ENCODE peak calls at places on chromosomes 13 and 19, in four cellular contexts. A is stomach; R is CD8-positive, alpha-beta T cell; Q is chondrocyte. F is an unnamed sample.

GRCh38 chr13:34943675-34944634 is 1.9 kb downstream of the NBEA start:
- DNase-seq in R (no peak), Q (no peak), A (no peak), F (peak)

GRCh38 chr19:13692096-13692495 is 72.2 kb upstream of the MRI1 start:
- DNase-seq in Q (no peak), A (no peak), R (no peak), F (no peak)

GRCh38 chr13:113817860-113818691 is 45.8 kb downstream of the GAS6 start:
- DNase-seq in A (no peak), Q (no peak), R (no peak), F (no peak)

GRCh38 chr13:113087923-113088690 is 17.5 kb upstream of the F7 start:
- DNase-seq in R (peak), A (no peak), Q (peak), F (no peak)

GRCh38 chr13:50198508-50198907 is 183.3 kb downstream of the KCNRG start:
- DNase-seq in R (no peak), A (no peak), Q (no peak), F (no peak)

GRCh38 chr13:103436057-103436654 is 369.9 kb upstream of the SLC10A2 start:
- DNase-seq in A (no peak), R (no peak), Q (no peak), F (no peak)

GRCh38 chr19:2059422-2060201 is 8.6 kb upstream of the MKNK2 start:
- DNase-seq in Q (no peak), R (no peak), A (peak), F (no peak)

GRCh38 chr13:98741741-98742435 is 10.6 kb downstream of the SLC15A1 start:
- DNase-seq in A (no peak), R (no peak), Q (no peak), F (no peak)

GRCh38 chr19:17394891-17395415 is 957 bp upstream of the CCDC194 start:
- DNase-seq in Q (no peak), R (peak), A (peak), F (peak)

GRCh38 chr13:98405107-98405571 is 171.8 kb downstream of the STK24 start:
- DNase-seq in A (no peak), Q (no peak), R (no peak), F (no peak)

GRCh38 chr19:12769689-12770088 is 5.7 kb downstream of the HOOK2 start:
- DNase-seq in R (peak), Q (no peak), A (peak), F (peak)

GRCh38 chr13:106210327-106210726 is 325.1 kb downstream of the EFNB2 start:
- DNase-seq in R (no peak), A (no peak), Q (no peak), F (no peak)

GRCh38 chr13:45333973-45334922 is 6.7 kb downstream of the TPT1 start:
- DNase-seq in R (peak), A (no peak), Q (no peak), F (no peak)

GRCh38 chr19:10796653-10797052 is 39.4 kb downstream of the TMED1 start:
- DNase-seq in Q (no peak), A (no peak), R (no peak), F (no peak)

GRCh38 chr13:27171244-27171829 is at the start of gene USP12:
- DNase-seq in A (no peak), Q (no peak), R (no peak), F (peak)

GRCh38 chr19:35000647-35001501 is 751 bp downstream of the GRAMD1A start:
- DNase-seq in A (no peak), R (peak), Q (no peak), F (peak)

GRCh38 chr19:33564836-33565338 is 43.3 kb upstream of the PEPD start:
- DNase-seq in R (no peak), A (no peak), Q (peak), F (no peak)

GRCh38 chr13:51318876-51319275 is 20.6 kb upstream of the SERPINE3 start:
- DNase-seq in Q (no peak), R (no peak), A (no peak), F (no peak)

DNA sequence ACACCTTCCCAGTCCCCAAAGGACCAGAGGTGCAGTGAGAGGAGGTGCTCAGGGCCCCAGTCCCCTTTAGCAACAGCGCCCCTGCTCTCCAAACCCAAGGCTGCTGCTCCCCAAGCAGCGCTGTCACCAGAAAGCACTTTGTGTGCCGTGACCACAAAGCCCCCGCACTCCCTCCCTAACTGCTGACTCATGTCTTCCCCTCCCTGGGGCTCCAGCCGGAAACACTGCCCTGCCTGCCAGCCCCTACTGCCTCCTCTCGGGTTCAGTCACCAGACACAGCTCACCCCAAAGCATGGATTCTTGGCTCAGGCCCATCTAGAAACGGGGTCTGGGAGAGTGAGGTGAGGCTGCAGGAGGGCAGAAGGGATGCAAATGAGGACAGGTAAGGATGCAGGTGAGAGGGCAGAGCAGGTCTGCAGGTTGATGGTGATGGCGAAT is 4.9 kb upstream of the TNFSF14 start:
- DNase-seq in R (peak), Q (peak), A (peak), F (peak)
- TF ChIP-seq CTCF in R (no peak), Q (peak), A (no peak), F (peak)

GRCh38 chr19:36687214-36688056 is at the start of gene ZNF567:
- DNase-seq in Q (peak), R (peak), A (peak), F (peak)
- TF ChIP-seq CTCF in Q (peak), R (no peak), A (no peak), F (no peak)

GRCh38 chr19:3360494-3361383 is 5.6 kb upstream of the NFIC start:
- DNase-seq in A (peak), Q (no peak), R (peak), F (peak)
- TF ChIP-seq CTCF in A (no peak), Q (peak), R (no peak), F (no peak)

GRCh38 chr19:41297628-41298326 is 12.2 kb upstream of the CCDC97 start:
- DNase-seq in A (peak), Q (no peak), R (peak), F (peak)
- TF ChIP-seq CTCF in A (no peak), Q (no peak), R (no peak), F (no peak)

GRCh38 chr19:45931055-45931454 is 16.5 kb upstream of the NANOS2 start:
- DNase-seq in R (no peak), A (no peak), Q (no peak), F (no peak)

GRCh38 chr19:45922281-45922680 is 7.7 kb upstream of the NANOS2 start:
- DNase-seq in R (no peak), Q (no peak), A (no peak), F (no peak)

GRCh38 chr19:45924891-45925447 is 10.4 kb upstream of the NANOS2 start:
- DNase-seq in A (no peak), Q (no peak), R (no peak), F (no peak)

GRCh38 chr19:45929247-45929646 is 14.7 kb upstream of the NANOS2 start:
- DNase-seq in A (no peak), Q (no peak), R (no peak), F (no peak)

DNA sequence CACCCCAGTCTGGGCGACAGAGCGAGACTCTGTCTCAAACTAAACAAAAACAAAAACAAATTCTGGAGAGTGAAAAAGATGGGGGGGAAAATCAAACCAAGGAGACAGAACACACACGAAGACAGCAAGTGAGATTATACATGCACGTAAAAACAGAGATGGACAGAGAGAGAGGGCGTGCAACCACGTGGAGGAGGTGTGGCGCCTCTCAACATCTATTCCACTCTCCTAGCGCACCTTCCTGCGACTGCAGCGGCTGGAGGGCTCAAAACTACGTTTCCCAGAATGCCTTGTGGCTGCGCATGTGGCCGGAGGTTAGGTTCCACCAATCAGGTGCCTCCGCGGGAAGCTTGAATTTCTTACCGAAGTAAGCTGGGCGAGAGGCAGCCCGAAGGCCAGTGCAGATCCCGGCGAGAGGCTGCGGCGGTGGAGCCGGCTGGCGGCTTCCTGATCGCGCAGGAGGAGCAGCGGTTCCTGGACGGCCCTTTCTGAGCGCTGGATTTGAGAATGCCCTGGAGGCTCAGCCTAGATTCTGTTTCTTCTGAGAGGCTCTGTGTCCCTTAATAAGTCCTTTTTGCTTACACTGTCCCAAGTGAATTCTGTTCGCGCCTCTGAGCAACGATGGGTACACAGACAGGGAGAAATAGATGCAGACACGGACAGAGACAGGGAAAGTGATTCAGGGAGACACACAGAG is 13.1 kb upstream of the NANOS2 start:
- DNase-seq in Q (no peak), R (peak), A (peak), F (peak)
- TF ChIP-seq CTCF in Q (no peak), R (peak), A (no peak), F (no peak)

DNA sequence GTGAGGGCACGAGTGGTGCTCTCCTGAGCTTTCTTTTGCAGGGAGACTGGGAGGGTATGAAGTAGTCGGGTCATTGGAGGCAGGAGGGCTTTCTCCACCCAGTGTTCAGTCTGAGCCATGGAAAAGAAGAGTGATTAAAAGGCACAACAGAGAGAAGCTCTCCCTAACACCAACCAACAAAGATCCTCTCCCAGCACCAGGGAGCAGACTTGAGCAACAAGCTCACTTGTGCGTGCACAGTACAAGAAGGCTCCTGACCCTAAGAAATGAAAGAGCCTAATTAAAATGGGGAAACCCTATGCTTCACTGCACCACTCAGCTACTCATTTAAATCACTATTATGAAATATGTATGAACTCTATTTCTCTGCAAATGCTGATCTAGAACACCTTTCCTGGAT is 276.3 kb upstream of the SOX21 start:
- DNase-seq in A (no peak), Q (no peak), R (no peak), F (no peak)
- TF ChIP-seq CTCF in A (no peak), Q (peak), R (no peak), F (no peak)

F was measured in GM20000.